ENCODE peak calls at places on chromosomes 3 and 15, in eight cellular contexts. M is CD8-positive, alpha-beta memory T cell; W is adrenal gland; T is stomach; F is HCT116; D is mammary epithelial cell; Q is esophagus squamous epithelium; B is A549. N is an unnamed sample. For H3K4me1, the result is how much of the 10 kb centered on the place peaks cover.

GRCh38 chr3:157738441-157738840 is 235.2 kb upstream of the VEPH1 start:
- DNase-seq in Q (no peak), D (no peak), W (no peak), F (no peak), M (no peak), T (no peak), B (no peak), N (no peak)

GRCh38 chr3:194870394-194871110 is 184.9 kb downstream of the FAM43A start:
- DNase-seq in B (peak), F (peak), D (peak), Q (no peak), M (no peak), W (peak), T (no peak), N (no peak)

GRCh38 chr3:44989636-44990373 is 13.8 kb downstream of the EXOSC7 start:
- DNase-seq in D (no peak), M (no peak), F (no peak), T (peak), W (peak), B (no peak), Q (no peak), N (no peak)

GRCh38 chr3:71384393-71384792 is 199.1 kb downstream of the FOXP1 start:
- DNase-seq in B (no peak), Q (no peak), D (no peak), W (no peak), T (no peak), M (no peak), F (no peak), N (no peak)

GRCh38 chr15:89494941-89495637 is 1.3 kb downstream of the RHCG start:
- DNase-seq in Q (no peak), D (no peak), B (peak), M (no peak), W (no peak), F (no peak), T (no peak), N (no peak)

GRCh38 chr3:70519913-70520659 is 207.6 kb upstream of the MDFIC2 start:
- DNase-seq in W (no peak), D (no peak), F (no peak), B (no peak), M (no peak), T (no peak), Q (no peak), N (no peak)

GRCh38 chr3:143137637-143138036 is 18.1 kb downstream of the CHST2 start:
- DNase-seq in Q (no peak), W (no peak), F (no peak), B (no peak), M (no peak), T (no peak), D (no peak), N (no peak)

GRCh38 chr3:71689305-71689704 is 35.9 kb downstream of the EIF4E3 start:
- DNase-seq in F (no peak), T (no peak), D (peak), M (no peak), B (no peak), W (no peak), Q (no peak), N (no peak)

GRCh38 chr15:36911322-36911944 is 188.9 kb downstream of the MEIS2 start:
- DNase-seq in B (no peak), Q (no peak), W (no peak), D (peak), F (no peak), T (no peak), M (no peak), N (no peak)

GRCh38 chr3:75737831-75738493 is 47.4 kb downstream of the ZNF717 start:
- DNase-seq in Q (no peak), W (no peak), B (peak), T (no peak), M (no peak), D (peak), F (no peak), N (no peak)

GRCh38 chr3:102574355-102574754 is 139.5 kb downstream of the ZPLD1 start:
- DNase-seq in B (no peak), M (no peak), Q (no peak), W (no peak), T (no peak), F (no peak), D (no peak), N (no peak)

DNA sequence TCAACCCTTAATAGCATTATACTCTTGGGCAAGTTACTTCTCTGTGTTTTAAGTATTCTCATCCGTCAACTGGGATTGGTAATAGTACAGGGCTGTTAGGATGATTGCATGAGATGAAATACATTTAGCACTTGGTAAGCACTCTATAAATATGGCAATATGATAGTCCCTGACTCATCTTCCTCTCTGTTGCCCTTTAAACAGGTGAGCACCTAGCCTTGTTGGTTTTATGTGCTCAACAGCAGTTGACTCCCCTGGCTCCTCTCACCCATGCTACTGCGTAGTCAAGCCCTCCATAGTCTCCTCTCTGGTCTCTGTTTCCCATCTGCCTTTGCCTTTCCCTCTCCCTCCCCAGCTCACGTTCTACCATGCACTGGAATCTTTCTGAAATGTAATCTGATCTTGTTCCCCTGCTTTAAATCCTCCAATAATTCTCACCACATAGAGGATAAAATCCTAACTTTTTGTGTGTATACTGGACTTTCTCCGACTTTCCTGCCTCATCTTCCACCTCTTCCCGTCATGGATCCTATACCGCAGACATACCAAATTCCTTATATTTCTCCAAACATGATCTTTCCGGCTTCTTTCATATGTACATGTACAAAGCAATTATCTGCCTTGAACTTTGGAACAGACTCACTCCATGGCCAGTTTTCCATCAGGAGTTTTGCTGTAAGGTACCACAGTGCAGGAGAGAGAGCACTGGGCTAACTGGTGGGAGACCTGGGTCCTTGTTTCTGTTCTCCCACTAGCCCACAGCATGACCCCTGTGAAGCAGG is 42.3 kb downstream of the FSD2 start:
- DNase-seq in Q (no peak), F (no peak), D (no peak), T (no peak), W (no peak), M (no peak), B (no peak), N (no peak)
- H3K4me1 ChIP-seq in Q (under half), F (under half), D (under half), T (under half), W (under half), M (under half), B (under half), N (under half)

GRCh38 chr15:48898083-48898482 is 20.1 kb downstream of the EID1 start:
- DNase-seq in D (peak), F (no peak), B (no peak), M (no peak), Q (no peak), T (no peak), W (no peak), N (no peak)
- H3K4me3 ChIP-seq in D (peak), F (no peak), B (no peak), M (no peak), Q (no peak), T (no peak), W (no peak), N (no peak)

GRCh38 chr3:182244222-182244971 is 532.7 kb downstream of the SOX2 start:
- DNase-seq in W (no peak), M (no peak), F (no peak), Q (no peak), B (no peak), T (peak), D (no peak), N (no peak)
- H3K27ac ChIP-seq in W (no peak), M (no peak), F (no peak), Q (no peak), B (no peak), T (no peak), D (no peak), N (no peak)

DNA sequence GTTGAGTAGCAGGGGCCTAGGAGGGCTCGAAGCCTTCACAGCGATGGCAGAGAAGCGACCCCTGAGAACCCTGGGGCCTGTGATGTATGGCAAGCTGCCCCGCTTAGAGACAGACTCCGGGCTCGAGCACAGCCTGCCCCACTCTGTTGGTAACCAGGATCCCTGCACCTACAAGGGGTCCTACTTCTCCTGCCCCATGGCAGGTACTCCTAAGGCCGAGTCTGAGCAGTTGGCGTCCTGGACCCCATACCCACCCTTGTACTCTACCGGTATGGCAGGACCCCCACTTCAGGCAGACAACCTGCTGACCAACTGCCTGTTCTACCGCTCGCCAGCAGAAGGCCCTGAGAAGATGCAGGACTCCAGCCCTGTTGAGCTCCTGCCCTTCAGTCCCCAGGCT is 4.3 kb downstream of the C15orf39 start:
- DNase-seq in M (no peak), D (no peak), F (no peak), T (no peak), W (no peak), B (no peak), Q (no peak), N (no peak)
- H3K4me1 ChIP-seq in M (under half), D (under half), F (under half), T (under half), W (half or more), B (under half), Q (half or more), N (under half)

GRCh38 chr3:126287171-126287535 is 70.1 kb downstream of the KLF15 start:
- DNase-seq in D (no peak), Q (no peak), W (no peak), F (no peak), M (no peak), T (no peak), B (no peak), N (no peak)
- H3K4me3 ChIP-seq in D (peak), Q (peak), W (peak), F (peak), M (no peak), T (peak), B (no peak), N (no peak)

GRCh38 chr3:50350527-50351317 is at the start of the genes CYB561D2 and NPRL2:
- DNase-seq in W (peak), B (peak), Q (peak), M (peak), T (peak), F (peak), D (peak), N (peak)
- H3K27ac ChIP-seq in W (peak), B (peak), Q (peak), M (peak), T (peak), F (peak), D (peak), N (peak)

DNA sequence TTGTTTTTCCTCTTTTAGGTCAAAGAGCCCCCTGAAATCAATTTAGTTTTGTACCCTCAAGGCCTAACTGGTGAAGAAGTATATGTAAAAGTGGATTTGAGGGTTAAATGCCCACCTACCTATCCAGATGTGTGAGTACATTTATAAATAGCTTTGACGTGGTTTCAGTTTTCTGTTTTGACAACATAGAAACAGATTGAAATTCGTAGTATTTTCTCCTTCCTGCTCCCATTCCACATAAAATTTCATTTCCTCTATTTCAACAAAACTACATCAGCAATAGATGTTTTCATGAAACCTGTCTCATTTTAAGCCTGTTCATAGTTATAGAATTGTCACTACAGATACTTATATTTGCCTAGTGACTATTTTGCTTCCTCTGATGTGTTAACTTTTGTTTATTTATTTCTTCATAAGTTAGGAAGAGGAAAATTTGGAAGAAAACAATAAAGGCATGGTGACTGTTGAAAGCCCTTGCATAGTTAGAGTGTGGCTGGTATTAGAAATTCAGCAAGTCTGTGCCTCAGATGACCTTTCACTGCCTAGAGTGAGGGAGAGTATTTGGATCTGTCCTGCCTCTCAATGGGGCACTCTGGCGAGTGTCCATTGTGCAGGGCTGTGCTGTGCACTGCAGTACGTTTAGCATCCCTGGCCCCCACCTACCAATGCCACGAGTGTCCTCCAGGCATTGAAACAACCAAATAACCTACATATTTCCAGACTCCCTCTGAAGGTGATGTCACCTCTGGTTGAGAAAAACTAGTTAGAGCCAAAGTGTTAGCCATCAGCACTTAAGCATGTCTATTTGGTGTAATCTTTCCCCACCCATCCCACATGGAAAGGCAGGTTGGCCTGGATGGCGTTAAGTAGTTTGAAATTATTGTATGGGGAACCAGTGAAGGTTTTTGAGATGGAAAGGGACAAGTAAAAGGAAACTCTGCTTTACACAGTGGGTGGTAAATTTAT is 5.9 kb downstream of the EIF2AK4 start:
- DNase-seq in F (no peak), B (no peak), D (no peak), T (no peak), W (no peak), M (no peak), Q (no peak), N (no peak)
- H3K4me1 ChIP-seq in F (under half), B (under half), D (under half), T (under half), W (under half), M (under half), Q (half or more), N (under half)

N was measured in effector memory CD4-positive, alpha-beta T cell.